ENCODE peak calls at places on chromosomes 7 and 10, in nine cellular contexts. One of them, this sample, is unnamed.

GRCh38 chr7:151680810-151681209 is 161.1 kb upstream of the RHEB start:
- DNase-seq in gastrocnemius medialis: peak; percentile 70
- DNase-seq in body of pancreas: no peak
- DNase-seq in heart left ventricle: no peak
- DNase-seq in IMR-90: peak; percentile 74
- DNase-seq in prostate gland: peak; percentile 58
- DNase-seq in adrenal gland: no peak
- DNase-seq in ovary: no peak
- DNase-seq in A549: no peak
- DNase-seq in this sample: peak; percentile 44

GRCh38 chr10:119413738-119414611 is 128.5 kb downstream of the RGS10 start:
- DNase-seq in adrenal gland: no peak
- DNase-seq in gastrocnemius medialis: no peak
- DNase-seq in IMR-90: peak; percentile 99
- DNase-seq in body of pancreas: no peak
- DNase-seq in A549: no peak
- DNase-seq in prostate gland: no peak
- DNase-seq in ovary: peak; percentile 84
- DNase-seq in heart left ventricle: peak; percentile 75
- DNase-seq in this sample: no peak

GRCh38 chr7:1136841-1137516 is 23.0 kb downstream of the ZFAND2A start:
- DNase-seq in prostate gland: no peak
- DNase-seq in heart left ventricle: no peak
- DNase-seq in ovary: peak; percentile 7
- DNase-seq in adrenal gland: no peak
- DNase-seq in A549: peak; percentile 60
- DNase-seq in gastrocnemius medialis: no peak
- DNase-seq in IMR-90: no peak
- DNase-seq in body of pancreas: no peak
- DNase-seq in this sample: no peak

GRCh38 chr7:15015545-15016314 is 113.2 kb upstream of the DGKB start:
- DNase-seq in body of pancreas: peak; percentile 75
- DNase-seq in heart left ventricle: no peak
- DNase-seq in A549: peak; percentile 26
- DNase-seq in gastrocnemius medialis: peak; percentile 30
- DNase-seq in ovary: no peak
- DNase-seq in prostate gland: peak; percentile 59
- DNase-seq in IMR-90: peak; percentile 49
- DNase-seq in adrenal gland: peak; percentile 45
- DNase-seq in this sample: peak; percentile 38

GRCh38 chr7:116953727-116954442 is 584 bp downstream of the ST7 start:
- DNase-seq in heart left ventricle: peak; percentile 82
- DNase-seq in ovary: peak; percentile 72
- DNase-seq in body of pancreas: peak; percentile 77
- DNase-seq in IMR-90: peak; percentile 88
- DNase-seq in prostate gland: peak; percentile 52
- DNase-seq in adrenal gland: peak; percentile 75
- DNase-seq in gastrocnemius medialis: peak; percentile 62
- DNase-seq in A549: peak; percentile 39
- DNase-seq in this sample: peak; percentile 74

GRCh38 chr10:97188234-97188847 is 2.6 kb upstream of the SLIT1 start:
- DNase-seq in IMR-90: no peak
- DNase-seq in gastrocnemius medialis: no peak
- DNase-seq in ovary: no peak
- DNase-seq in prostate gland: no peak
- DNase-seq in heart left ventricle: no peak
- DNase-seq in body of pancreas: no peak
- DNase-seq in A549: no peak
- DNase-seq in adrenal gland: no peak
- DNase-seq in this sample: no peak

GRCh38 chr7:139650429-139651100 is 127.1 kb downstream of the CLEC2L start:
- DNase-seq in adrenal gland: no peak
- DNase-seq in prostate gland: no peak
- DNase-seq in heart left ventricle: no peak
- DNase-seq in body of pancreas: no peak
- DNase-seq in ovary: no peak
- DNase-seq in A549: no peak
- DNase-seq in IMR-90: no peak
- DNase-seq in gastrocnemius medialis: no peak
- DNase-seq in this sample: no peak

GRCh38 chr10:76178561-76179292 is 747.3 kb downstream of the LRMDA start:
- DNase-seq in IMR-90: no peak
- DNase-seq in heart left ventricle: no peak
- DNase-seq in adrenal gland: no peak
- DNase-seq in ovary: no peak
- DNase-seq in prostate gland: no peak
- DNase-seq in A549: no peak
- DNase-seq in gastrocnemius medialis: no peak
- DNase-seq in body of pancreas: no peak
- DNase-seq in this sample: no peak

GRCh38 chr10:44898665-44899064 is 12.5 kb upstream of the TMEM72 start:
- DNase-seq in ovary: no peak
- DNase-seq in heart left ventricle: no peak
- DNase-seq in body of pancreas: peak; percentile 55
- DNase-seq in A549: no peak
- DNase-seq in prostate gland: no peak
- DNase-seq in adrenal gland: no peak
- DNase-seq in IMR-90: no peak
- DNase-seq in gastrocnemius medialis: no peak
- DNase-seq in this sample: no peak

GRCh38 chr7:96996111-96996936 is 9.0 kb upstream of the DLX6 start:
- DNase-seq in ovary: no peak
- DNase-seq in prostate gland: no peak
- DNase-seq in A549: no peak
- DNase-seq in gastrocnemius medialis: no peak
- DNase-seq in adrenal gland: no peak
- DNase-seq in body of pancreas: no peak
- DNase-seq in heart left ventricle: no peak
- DNase-seq in IMR-90: no peak
- DNase-seq in this sample: no peak

GRCh38 chr7:51223505-51223904 is 93.1 kb downstream of the COBL start:
- DNase-seq in gastrocnemius medialis: no peak
- DNase-seq in IMR-90: no peak
- DNase-seq in A549: no peak
- DNase-seq in adrenal gland: no peak
- DNase-seq in body of pancreas: no peak
- DNase-seq in heart left ventricle: no peak
- DNase-seq in prostate gland: no peak
- DNase-seq in ovary: no peak
- DNase-seq in this sample: no peak

GRCh38 chr10:5560142-5560843 is 35.5 kb downstream of the CALML3 start:
- DNase-seq in IMR-90: no peak
- DNase-seq in A549: no peak
- DNase-seq in prostate gland: no peak
- DNase-seq in adrenal gland: no peak
- DNase-seq in ovary: no peak
- DNase-seq in body of pancreas: no peak
- DNase-seq in gastrocnemius medialis: no peak
- DNase-seq in heart left ventricle: no peak
- DNase-seq in this sample: no peak

GRCh38 chr10:110993024-110993693 is 73.8 kb downstream of the SHOC2 start:
- DNase-seq in ovary: no peak
- DNase-seq in gastrocnemius medialis: no peak
- DNase-seq in body of pancreas: no peak
- DNase-seq in A549: no peak
- DNase-seq in heart left ventricle: no peak
- DNase-seq in prostate gland: no peak
- DNase-seq in IMR-90: peak; percentile 91
- DNase-seq in adrenal gland: no peak
- DNase-seq in this sample: no peak

GRCh38 chr7:79692015-79692414 is 238.5 kb upstream of the MAGI2 start:
- DNase-seq in adrenal gland: no peak
- DNase-seq in prostate gland: no peak
- DNase-seq in gastrocnemius medialis: no peak
- DNase-seq in A549: no peak
- DNase-seq in body of pancreas: no peak
- DNase-seq in ovary: no peak
- DNase-seq in IMR-90: peak; percentile 93
- DNase-seq in heart left ventricle: no peak
- DNase-seq in this sample: no peak

GRCh38 chr10:90746829-90747228 is 111.0 kb downstream of the HTR7 start:
- DNase-seq in heart left ventricle: no peak
- DNase-seq in body of pancreas: no peak
- DNase-seq in ovary: no peak
- DNase-seq in adrenal gland: no peak
- DNase-seq in prostate gland: no peak
- DNase-seq in IMR-90: no peak
- DNase-seq in A549: no peak
- DNase-seq in gastrocnemius medialis: no peak
- DNase-seq in this sample: no peak

GRCh38 chr10:24806262-24806661 is 82.6 kb upstream of the ARHGAP21 start:
- DNase-seq in ovary: no peak
- DNase-seq in prostate gland: no peak
- DNase-seq in gastrocnemius medialis: no peak
- DNase-seq in A549: no peak
- DNase-seq in IMR-90: no peak
- DNase-seq in heart left ventricle: no peak
- DNase-seq in adrenal gland: no peak
- DNase-seq in body of pancreas: no peak
- DNase-seq in this sample: no peak

GRCh38 chr10:67884842-67885680 is 605 bp downstream of the SIRT1 start:
- DNase-seq in heart left ventricle: peak; percentile 92
- DNase-seq in body of pancreas: peak; percentile 86
- DNase-seq in adrenal gland: peak; percentile 88
- DNase-seq in ovary: peak; percentile 73
- DNase-seq in prostate gland: peak; percentile 67
- DNase-seq in gastrocnemius medialis: peak; percentile 77
- DNase-seq in IMR-90: peak; percentile 63
- DNase-seq in A549: peak; percentile 69
- DNase-seq in this sample: peak; percentile 82
- TF ChIP-seq POLR2A in heart left ventricle: no peak
- TF ChIP-seq POLR2A in body of pancreas: peak; percentile 4
- TF ChIP-seq POLR2A in adrenal gland: peak; percentile 84
- TF ChIP-seq POLR2A in ovary: no peak
- TF ChIP-seq POLR2A in prostate gland: peak; percentile 29
- TF ChIP-seq POLR2A in gastrocnemius medialis: no peak
- TF ChIP-seq POLR2A in IMR-90: no peak
- TF ChIP-seq POLR2A in A549: peak; percentile 19
- TF ChIP-seq POLR2A in this sample: no peak

DNA sequence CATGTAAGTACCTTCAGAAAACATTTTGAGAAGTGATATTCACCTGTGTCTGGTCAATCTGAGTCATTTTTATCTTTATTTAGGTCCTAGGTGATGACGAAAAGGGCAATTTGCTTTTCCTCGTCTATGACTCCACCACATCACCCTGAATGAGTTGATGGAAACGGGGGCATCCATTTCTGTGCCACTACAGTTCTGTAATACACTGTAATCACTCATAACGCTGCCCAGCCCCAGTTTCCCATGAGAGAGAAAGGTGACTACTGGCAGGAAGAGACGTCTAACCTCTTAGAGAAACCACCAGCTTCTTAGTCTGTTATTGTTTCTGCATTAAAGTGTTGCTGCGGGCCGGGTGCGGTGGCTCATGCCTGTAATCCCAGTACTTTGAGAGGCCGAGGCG is 205.3 kb upstream of the MKLN1 start:
- DNase-seq in gastrocnemius medialis: no peak
- DNase-seq in body of pancreas: no peak
- DNase-seq in adrenal gland: no peak
- DNase-seq in A549: no peak
- DNase-seq in heart left ventricle: no peak
- DNase-seq in prostate gland: no peak
- DNase-seq in ovary: no peak
- DNase-seq in IMR-90: no peak
- DNase-seq in this sample: no peak
- H3K4me3 ChIP-seq in gastrocnemius medialis: no peak overlapping the region
- H3K4me3 ChIP-seq in body of pancreas: no peak overlapping the region
- H3K4me3 ChIP-seq in adrenal gland: no peak overlapping the region
- H3K4me3 ChIP-seq in A549: no peak overlapping the region
- H3K4me3 ChIP-seq in heart left ventricle: no peak overlapping the region
- H3K4me3 ChIP-seq in prostate gland: no peak overlapping the region
- H3K4me3 ChIP-seq in ovary: no peak overlapping the region
- H3K4me3 ChIP-seq in IMR-90: no peak overlapping the region
- H3K4me3 ChIP-seq in this sample: no peak overlapping the region

GRCh38 chr7:55018361-55019328 is at the start of gene EGFR:
- DNase-seq in adrenal gland: peak; percentile 88
- DNase-seq in ovary: peak; percentile 88
- DNase-seq in A549: peak; percentile 78
- DNase-seq in prostate gland: peak; percentile 86
- DNase-seq in IMR-90: peak; percentile 80
- DNase-seq in body of pancreas: peak; percentile 87
- DNase-seq in heart left ventricle: peak; percentile 89
- DNase-seq in gastrocnemius medialis: peak; percentile 72
- DNase-seq in this sample: peak; percentile 82

GRCh38 chr7:55019329-55019690 is 493 bp downstream of the EGFR start:
- DNase-seq in heart left ventricle: peak; percentile 82
- DNase-seq in body of pancreas: peak; percentile 84
- DNase-seq in IMR-90: no peak
- DNase-seq in gastrocnemius medialis: peak; percentile 71
- DNase-seq in A549: peak; percentile 43
- DNase-seq in prostate gland: peak; percentile 63
- DNase-seq in adrenal gland: peak; percentile 70
- DNase-seq in ovary: peak; percentile 75
- DNase-seq in this sample: peak; percentile 64

GRCh38 chr7:55016061-55016745 is 2.6 kb upstream of the EGFR start:
- DNase-seq in adrenal gland: no peak
- DNase-seq in ovary: no peak
- DNase-seq in A549: no peak
- DNase-seq in IMR-90: no peak
- DNase-seq in body of pancreas: no peak
- DNase-seq in prostate gland: no peak
- DNase-seq in gastrocnemius medialis: no peak
- DNase-seq in heart left ventricle: no peak
- DNase-seq in this sample: no peak

GRCh38 chr7:55017841-55018240 is 976 bp upstream of the EGFR start:
- DNase-seq in A549: no peak
- DNase-seq in body of pancreas: no peak
- DNase-seq in gastrocnemius medialis: no peak
- DNase-seq in adrenal gland: no peak
- DNase-seq in IMR-90: no peak
- DNase-seq in prostate gland: no peak
- DNase-seq in ovary: no peak
- DNase-seq in heart left ventricle: no peak
- DNase-seq in this sample: no peak

DNA sequence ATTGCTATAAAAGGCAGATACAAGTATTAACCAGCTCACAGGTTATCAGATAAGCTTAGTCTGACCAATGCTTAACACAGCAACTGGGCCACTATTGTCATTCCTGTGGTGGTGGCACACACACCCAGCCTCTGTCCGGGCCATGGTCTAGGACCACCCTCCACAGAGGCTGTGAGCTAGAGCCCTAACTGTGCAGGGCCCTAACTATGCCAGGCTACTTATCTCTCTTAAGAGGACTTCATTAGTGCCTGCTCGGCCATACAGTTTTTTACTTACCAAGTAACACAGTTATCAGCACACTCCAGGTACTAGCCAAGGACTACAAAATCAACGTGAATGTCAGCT is 2.1 kb upstream of the EGFR start:
- DNase-seq in prostate gland: no peak
- DNase-seq in gastrocnemius medialis: no peak
- DNase-seq in adrenal gland: no peak
- DNase-seq in ovary: no peak
- DNase-seq in A549: no peak
- DNase-seq in heart left ventricle: no peak
- DNase-seq in body of pancreas: no peak
- DNase-seq in IMR-90: no peak
- DNase-seq in this sample: no peak
- H3K27ac ChIP-seq in prostate gland: no peak overlapping the region
- H3K27ac ChIP-seq in gastrocnemius medialis: no peak overlapping the region
- H3K27ac ChIP-seq in adrenal gland: no peak overlapping the region
- H3K27ac ChIP-seq in ovary: no peak overlapping the region
- H3K27ac ChIP-seq in A549: peak overlapping the region; percentile 1
- H3K27ac ChIP-seq in heart left ventricle: no peak overlapping the region
- H3K27ac ChIP-seq in body of pancreas: no peak overlapping the region
- H3K27ac ChIP-seq in IMR-90: no peak overlapping the region
- H3K27ac ChIP-seq in this sample: no peak overlapping the region

GRCh38 chr7:158585721-158586498 is 1.7 kb downstream of the PTPRN2 start:
- DNase-seq in IMR-90: no peak
- DNase-seq in gastrocnemius medialis: no peak
- DNase-seq in adrenal gland: no peak
- DNase-seq in ovary: no peak
- DNase-seq in prostate gland: no peak
- DNase-seq in A549: no peak
- DNase-seq in body of pancreas: peak; percentile 75
- DNase-seq in heart left ventricle: no peak
- DNase-seq in this sample: no peak
- TF ChIP-seq POLR2A in IMR-90: no peak
- TF ChIP-seq POLR2A in gastrocnemius medialis: no peak
- TF ChIP-seq POLR2A in adrenal gland: no peak
- TF ChIP-seq POLR2A in ovary: no peak
- TF ChIP-seq POLR2A in prostate gland: no peak
- TF ChIP-seq POLR2A in A549: no peak
- TF ChIP-seq POLR2A in body of pancreas: no peak
- TF ChIP-seq POLR2A in heart left ventricle: no peak
- TF ChIP-seq POLR2A in this sample: no peak